ENCODE peak calls at places on chromosomes 7 and 10, in nine cellular contexts. One of them, this sample, is unnamed. For H3K36me3, the result is how much of the 10 kb centered on the place peaks cover.

GRCh38 chr7:78620931-78621330 is 822.4 kb downstream of the PHTF2 start:
- DNase-seq in lower lobe of right lung: no peak
- DNase-seq in breast epithelium: no peak
- DNase-seq in CD8-positive, alpha-beta T cell: no peak
- DNase-seq in fibroblast of lung: peak
- DNase-seq in uterus: no peak
- DNase-seq in SJSA1: no peak
- DNase-seq in tibial artery: no peak
- DNase-seq in mesendoderm: peak
- DNase-seq in this sample: no peak

GRCh38 chr10:9579110-9579705 is 1438.5 kb upstream of the CELF2 start:
- DNase-seq in uterus: no peak
- DNase-seq in tibial artery: no peak
- DNase-seq in fibroblast of lung: peak
- DNase-seq in breast epithelium: no peak
- DNase-seq in lower lobe of right lung: no peak
- DNase-seq in SJSA1: no peak
- DNase-seq in CD8-positive, alpha-beta T cell: no peak
- DNase-seq in mesendoderm: peak
- DNase-seq in this sample: no peak

GRCh38 chr10:124674768-124675222 is 69.4 kb downstream of the FAM53B start:
- DNase-seq in fibroblast of lung: no peak
- DNase-seq in mesendoderm: no peak
- DNase-seq in SJSA1: no peak
- DNase-seq in tibial artery: no peak
- DNase-seq in uterus: no peak
- DNase-seq in breast epithelium: no peak
- DNase-seq in CD8-positive, alpha-beta T cell: no peak
- DNase-seq in lower lobe of right lung: peak
- DNase-seq in this sample: no peak

GRCh38 chr10:49176310-49177268 is 11.6 kb downstream of the TMEM273 start:
- DNase-seq in SJSA1: no peak
- DNase-seq in lower lobe of right lung: no peak
- DNase-seq in CD8-positive, alpha-beta T cell: no peak
- DNase-seq in tibial artery: peak
- DNase-seq in breast epithelium: no peak
- DNase-seq in uterus: no peak
- DNase-seq in mesendoderm: no peak
- DNase-seq in fibroblast of lung: no peak
- DNase-seq in this sample: no peak

GRCh38 chr10:9501944-9502343 is 1447.5 kb downstream of the GATA3 start:
- DNase-seq in mesendoderm: no peak
- DNase-seq in CD8-positive, alpha-beta T cell: no peak
- DNase-seq in tibial artery: no peak
- DNase-seq in lower lobe of right lung: no peak
- DNase-seq in SJSA1: no peak
- DNase-seq in uterus: no peak
- DNase-seq in fibroblast of lung: no peak
- DNase-seq in breast epithelium: no peak
- DNase-seq in this sample: no peak

GRCh38 chr10:131830446-131831130 is 70.2 kb upstream of the PPP2R2D start:
- DNase-seq in lower lobe of right lung: peak
- DNase-seq in fibroblast of lung: no peak
- DNase-seq in breast epithelium: no peak
- DNase-seq in uterus: no peak
- DNase-seq in tibial artery: peak
- DNase-seq in SJSA1: no peak
- DNase-seq in CD8-positive, alpha-beta T cell: no peak
- DNase-seq in mesendoderm: no peak
- DNase-seq in this sample: no peak

GRCh38 chr10:61140765-61141392 is 196.9 kb upstream of the RHOBTB1 start:
- DNase-seq in mesendoderm: peak
- DNase-seq in fibroblast of lung: peak
- DNase-seq in CD8-positive, alpha-beta T cell: no peak
- DNase-seq in breast epithelium: no peak
- DNase-seq in SJSA1: peak
- DNase-seq in tibial artery: no peak
- DNase-seq in uterus: peak
- DNase-seq in lower lobe of right lung: no peak
- DNase-seq in this sample: peak

GRCh38 chr10:1409359-1409750 is 328.0 kb downstream of the ADARB2 start:
- DNase-seq in tibial artery: peak
- DNase-seq in CD8-positive, alpha-beta T cell: no peak
- DNase-seq in mesendoderm: no peak
- DNase-seq in breast epithelium: no peak
- DNase-seq in lower lobe of right lung: no peak
- DNase-seq in SJSA1: no peak
- DNase-seq in uterus: no peak
- DNase-seq in fibroblast of lung: no peak
- DNase-seq in this sample: no peak

GRCh38 chr7:106779877-106780276 is 85.2 kb upstream of the PIK3CG start:
- DNase-seq in mesendoderm: peak
- DNase-seq in breast epithelium: no peak
- DNase-seq in SJSA1: no peak
- DNase-seq in tibial artery: no peak
- DNase-seq in CD8-positive, alpha-beta T cell: no peak
- DNase-seq in uterus: no peak
- DNase-seq in fibroblast of lung: no peak
- DNase-seq in lower lobe of right lung: no peak
- DNase-seq in this sample: no peak

GRCh38 chr10:67306588-67307205 is 380.9 kb downstream of the LRRTM3 start:
- DNase-seq in lower lobe of right lung: no peak
- DNase-seq in uterus: no peak
- DNase-seq in tibial artery: no peak
- DNase-seq in mesendoderm: peak
- DNase-seq in fibroblast of lung: peak
- DNase-seq in SJSA1: peak
- DNase-seq in breast epithelium: no peak
- DNase-seq in CD8-positive, alpha-beta T cell: no peak
- DNase-seq in this sample: no peak

GRCh38 chr7:49523870-49524269 is 249.6 kb upstream of the VWC2 start:
- DNase-seq in CD8-positive, alpha-beta T cell: no peak
- DNase-seq in fibroblast of lung: no peak
- DNase-seq in mesendoderm: no peak
- DNase-seq in uterus: no peak
- DNase-seq in SJSA1: no peak
- DNase-seq in breast epithelium: no peak
- DNase-seq in tibial artery: no peak
- DNase-seq in lower lobe of right lung: no peak
- DNase-seq in this sample: no peak

GRCh38 chr7:22087861-22088260 is 142.2 kb upstream of the CDCA7L start:
- DNase-seq in lower lobe of right lung: no peak
- DNase-seq in tibial artery: no peak
- DNase-seq in SJSA1: no peak
- DNase-seq in CD8-positive, alpha-beta T cell: no peak
- DNase-seq in fibroblast of lung: no peak
- DNase-seq in uterus: no peak
- DNase-seq in breast epithelium: no peak
- DNase-seq in mesendoderm: no peak
- DNase-seq in this sample: no peak

GRCh38 chr10:44975487-44976331 is 2.9 kb downstream of the DEPP1 start:
- DNase-seq in CD8-positive, alpha-beta T cell: no peak
- DNase-seq in lower lobe of right lung: no peak
- DNase-seq in uterus: peak
- DNase-seq in tibial artery: peak
- DNase-seq in mesendoderm: peak
- DNase-seq in breast epithelium: peak
- DNase-seq in fibroblast of lung: peak
- DNase-seq in SJSA1: peak
- DNase-seq in this sample: no peak

GRCh38 chr10:102375867-102376266 is 19.6 kb upstream of the NFKB2 start:
- DNase-seq in breast epithelium: no peak
- DNase-seq in mesendoderm: no peak
- DNase-seq in SJSA1: no peak
- DNase-seq in tibial artery: no peak
- DNase-seq in uterus: no peak
- DNase-seq in lower lobe of right lung: no peak
- DNase-seq in CD8-positive, alpha-beta T cell: no peak
- DNase-seq in fibroblast of lung: no peak
- DNase-seq in this sample: no peak

GRCh38 chr7:133081119-133081604 is 728 bp downstream of the CHCHD3 start:
- DNase-seq in SJSA1: peak
- DNase-seq in mesendoderm: peak
- DNase-seq in uterus: no peak
- DNase-seq in lower lobe of right lung: no peak
- DNase-seq in CD8-positive, alpha-beta T cell: no peak
- DNase-seq in fibroblast of lung: no peak
- DNase-seq in breast epithelium: no peak
- DNase-seq in tibial artery: no peak
- DNase-seq in this sample: no peak

GRCh38 chr10:101400529-101400928 is 46.6 kb downstream of the BTRC start:
- DNase-seq in tibial artery: no peak
- DNase-seq in lower lobe of right lung: no peak
- DNase-seq in mesendoderm: peak
- DNase-seq in fibroblast of lung: no peak
- DNase-seq in breast epithelium: no peak
- DNase-seq in CD8-positive, alpha-beta T cell: no peak
- DNase-seq in SJSA1: no peak
- DNase-seq in uterus: no peak
- DNase-seq in this sample: no peak

GRCh38 chr10:93757136-93757535 is 600 bp upstream of the LGI1 start:
- DNase-seq in lower lobe of right lung: no peak
- DNase-seq in SJSA1: no peak
- DNase-seq in mesendoderm: peak
- DNase-seq in uterus: no peak
- DNase-seq in CD8-positive, alpha-beta T cell: no peak
- DNase-seq in tibial artery: no peak
- DNase-seq in fibroblast of lung: peak
- DNase-seq in breast epithelium: no peak
- DNase-seq in this sample: no peak

GRCh38 chr10:108911814-108912541 is 1011.3 kb downstream of the XPNPEP1 start:
- DNase-seq in mesendoderm: peak
- DNase-seq in SJSA1: peak
- DNase-seq in CD8-positive, alpha-beta T cell: no peak
- DNase-seq in tibial artery: peak
- DNase-seq in lower lobe of right lung: peak
- DNase-seq in uterus: peak
- DNase-seq in fibroblast of lung: peak
- DNase-seq in breast epithelium: peak
- DNase-seq in this sample: no peak

GRCh38 chr7:110003827-110004226 is 1087.1 kb upstream of the LRRN3 start:
- DNase-seq in tibial artery: no peak
- DNase-seq in lower lobe of right lung: no peak
- DNase-seq in uterus: no peak
- DNase-seq in SJSA1: no peak
- DNase-seq in mesendoderm: peak
- DNase-seq in breast epithelium: no peak
- DNase-seq in CD8-positive, alpha-beta T cell: no peak
- DNase-seq in fibroblast of lung: no peak
- DNase-seq in this sample: no peak

GRCh38 chr10:86443069-86443468 is 76.5 kb upstream of the GRID1 start:
- DNase-seq in uterus: no peak
- DNase-seq in SJSA1: no peak
- DNase-seq in CD8-positive, alpha-beta T cell: no peak
- DNase-seq in mesendoderm: no peak
- DNase-seq in lower lobe of right lung: no peak
- DNase-seq in tibial artery: no peak
- DNase-seq in fibroblast of lung: peak
- DNase-seq in breast epithelium: no peak
- DNase-seq in this sample: no peak
- H3K36me3 ChIP-seq in uterus: under half
- H3K36me3 ChIP-seq in SJSA1: half or more
- H3K36me3 ChIP-seq in CD8-positive, alpha-beta T cell: under half
- H3K36me3 ChIP-seq in mesendoderm: under half
- H3K36me3 ChIP-seq in lower lobe of right lung: half or more
- H3K36me3 ChIP-seq in tibial artery: half or more
- H3K36me3 ChIP-seq in fibroblast of lung: under half
- H3K36me3 ChIP-seq in breast epithelium: under half
- H3K36me3 ChIP-seq in this sample: under half

GRCh38 chr7:27812706-27813105 is 72.7 kb downstream of the TAX1BP1 start:
- DNase-seq in tibial artery: no peak
- DNase-seq in lower lobe of right lung: no peak
- DNase-seq in breast epithelium: no peak
- DNase-seq in fibroblast of lung: no peak
- DNase-seq in SJSA1: no peak
- DNase-seq in mesendoderm: no peak
- DNase-seq in uterus: no peak
- DNase-seq in CD8-positive, alpha-beta T cell: no peak
- DNase-seq in this sample: no peak
- H3K36me3 ChIP-seq in tibial artery: under half
- H3K36me3 ChIP-seq in lower lobe of right lung: under half
- H3K36me3 ChIP-seq in breast epithelium: under half
- H3K36me3 ChIP-seq in fibroblast of lung: under half
- H3K36me3 ChIP-seq in SJSA1: under half
- H3K36me3 ChIP-seq in mesendoderm: under half
- H3K36me3 ChIP-seq in uterus: under half
- H3K36me3 ChIP-seq in CD8-positive, alpha-beta T cell: under half
- H3K36me3 ChIP-seq in this sample: under half

GRCh38 chr7:44401692-44402091 is 76.3 kb upstream of the CAMK2B start:
- DNase-seq in fibroblast of lung: no peak
- DNase-seq in breast epithelium: no peak
- DNase-seq in CD8-positive, alpha-beta T cell: no peak
- DNase-seq in SJSA1: no peak
- DNase-seq in lower lobe of right lung: no peak
- DNase-seq in mesendoderm: no peak
- DNase-seq in uterus: no peak
- DNase-seq in tibial artery: no peak
- DNase-seq in this sample: no peak
- H3K36me3 ChIP-seq in fibroblast of lung: under half
- H3K36me3 ChIP-seq in breast epithelium: under half
- H3K36me3 ChIP-seq in CD8-positive, alpha-beta T cell: under half
- H3K36me3 ChIP-seq in SJSA1: under half
- H3K36me3 ChIP-seq in lower lobe of right lung: half or more
- H3K36me3 ChIP-seq in mesendoderm: under half
- H3K36me3 ChIP-seq in uterus: under half
- H3K36me3 ChIP-seq in tibial artery: under half
- H3K36me3 ChIP-seq in this sample: under half

GRCh38 chr10:13732485-13732884 is 145.7 kb downstream of the PRPF18 start:
- DNase-seq in mesendoderm: no peak
- DNase-seq in tibial artery: no peak
- DNase-seq in SJSA1: no peak
- DNase-seq in breast epithelium: no peak
- DNase-seq in uterus: no peak
- DNase-seq in fibroblast of lung: no peak
- DNase-seq in CD8-positive, alpha-beta T cell: no peak
- DNase-seq in lower lobe of right lung: no peak
- DNase-seq in this sample: no peak

GRCh38 chr10:13739178-13739577 is 152.4 kb downstream of the PRPF18 start:
- DNase-seq in mesendoderm: no peak
- DNase-seq in breast epithelium: no peak
- DNase-seq in SJSA1: no peak
- DNase-seq in CD8-positive, alpha-beta T cell: no peak
- DNase-seq in fibroblast of lung: no peak
- DNase-seq in uterus: no peak
- DNase-seq in tibial artery: no peak
- DNase-seq in lower lobe of right lung: no peak
- DNase-seq in this sample: no peak

GRCh38 chr10:13731799-13732198 is 145.0 kb downstream of the PRPF18 start:
- DNase-seq in CD8-positive, alpha-beta T cell: no peak
- DNase-seq in SJSA1: no peak
- DNase-seq in fibroblast of lung: no peak
- DNase-seq in breast epithelium: no peak
- DNase-seq in uterus: no peak
- DNase-seq in tibial artery: no peak
- DNase-seq in mesendoderm: no peak
- DNase-seq in lower lobe of right lung: no peak
- DNase-seq in this sample: no peak

GRCh38 chr10:13729959-13730358 is 143.2 kb downstream of the PRPF18 start:
- DNase-seq in breast epithelium: no peak
- DNase-seq in mesendoderm: no peak
- DNase-seq in fibroblast of lung: no peak
- DNase-seq in CD8-positive, alpha-beta T cell: no peak
- DNase-seq in lower lobe of right lung: no peak
- DNase-seq in uterus: no peak
- DNase-seq in SJSA1: no peak
- DNase-seq in tibial artery: no peak
- DNase-seq in this sample: no peak

GRCh38 chr10:13734151-13734550 is 147.4 kb downstream of the PRPF18 start:
- DNase-seq in lower lobe of right lung: no peak
- DNase-seq in SJSA1: no peak
- DNase-seq in breast epithelium: no peak
- DNase-seq in CD8-positive, alpha-beta T cell: no peak
- DNase-seq in mesendoderm: no peak
- DNase-seq in fibroblast of lung: no peak
- DNase-seq in tibial artery: no peak
- DNase-seq in uterus: no peak
- DNase-seq in this sample: no peak
- H3K36me3 ChIP-seq in lower lobe of right lung: under half
- H3K36me3 ChIP-seq in SJSA1: under half
- H3K36me3 ChIP-seq in breast epithelium: under half
- H3K36me3 ChIP-seq in CD8-positive, alpha-beta T cell: under half
- H3K36me3 ChIP-seq in mesendoderm: under half
- H3K36me3 ChIP-seq in fibroblast of lung: under half
- H3K36me3 ChIP-seq in tibial artery: half or more
- H3K36me3 ChIP-seq in uterus: under half
- H3K36me3 ChIP-seq in this sample: under half